ENCODE peak calls at places on chromosomes 5 and 9, in ten cellular contexts. C is RPMI8226; X is heart left ventricle; F is H54; H is NCI-H1694; P is posterior vena cava; Z is NCI-H2107; Q is activated CD8-positive, alpha-beta memory T cell treated with anti-CD3 and anti-CD28 coated beads, Interleukin-2, amount 50 U/mL, for 48 hours; M is Panc1; W is EL. E is an unnamed sample.

GRCh38 chr9:97501177-97501971 is at the start of gene TMOD1:
- DNase-seq in Q (peak; percentile 77), H (peak; percentile 34), Z (peak; percentile 34), X (peak; percentile 85), F (peak; percentile 99), C (peak; percentile 78), P (peak; percentile 89), W (peak; percentile 61), M (no peak), E (no peak)

GRCh38 chr9:129610473-129611301 is 10.2 kb downstream of the C9orf50 start:
- DNase-seq in Q (peak; percentile 89), F (peak; percentile 69), M (no peak), W (peak; percentile 70), Z (no peak), H (peak; percentile 43), P (peak; percentile 93), X (peak; percentile 83), C (peak; percentile 81), E (peak; percentile 84)

GRCh38 chr5:16975950-16976624 is 40.0 kb upstream of the MYO10 start:
- DNase-seq in X (no peak), M (no peak), W (no peak), Q (no peak), H (no peak), C (no peak), Z (no peak), P (no peak), F (no peak), E (no peak)

GRCh38 chr9:100601216-100601615 is 23.3 kb downstream of the CAVIN4 start:
- DNase-seq in F (peak; percentile 63), P (no peak), M (no peak), Q (peak; percentile 54), Z (peak; percentile 60), W (peak; percentile 60), C (peak; percentile 55), X (no peak), H (peak; percentile 78), E (peak; percentile 70)

GRCh38 chr5:2750026-2750757 is 1.3 kb downstream of the IRX2 start:
- DNase-seq in H (no peak), Q (no peak), Z (no peak), C (no peak), P (no peak), W (peak; percentile 46), M (no peak), F (no peak), X (no peak), E (peak; percentile 31)

GRCh38 chr9:4596165-4596922 is 65.8 kb upstream of the PLPP6 start:
- DNase-seq in F (no peak), M (no peak), C (no peak), P (no peak), Q (no peak), X (no peak), W (no peak), H (no peak), Z (no peak), E (no peak)

GRCh38 chr5:32232441-32233219 is 58.5 kb upstream of the GOLPH3 start:
- DNase-seq in M (peak; percentile 43), P (peak; percentile 90), X (peak; percentile 79), F (peak; percentile 61), C (peak; percentile 68), Q (peak; percentile 86), H (peak; percentile 90), W (peak; percentile 70), Z (peak; percentile 50), E (peak; percentile 47)

GRCh38 chr9:108477538-108478006 is 378.2 kb downstream of the ACTL7B start:
- DNase-seq in M (peak; percentile 77), P (no peak), Z (no peak), H (no peak), F (no peak), W (peak; percentile 82), Q (no peak), C (no peak), X (no peak), E (no peak)

GRCh38 chr5:169701910-169702451 is 64.9 kb downstream of the DOCK2 start:
- DNase-seq in M (no peak), X (no peak), C (no peak), H (peak; percentile 20), Q (no peak), Z (no peak), P (no peak), F (no peak), W (peak; percentile 59), E (no peak)